ENCODE peak calls at places on chromosomes 12 and 14, in four cellular contexts. E is NCI-H774, F is T follicular helper cell, K is fibroblast of lung. D is an unnamed sample.

GRCh38 chr12:116820077-116820656 is 61.1 kb downstream of the HRK start:
- DNase-seq in E (no peak), F (no peak), K (no peak), D (no peak)

GRCh38 chr14:32542507-32542906 is 213.4 kb downstream of the AKAP6 start:
- DNase-seq in E (no peak), F (no peak), K (no peak), D (no peak)

GRCh38 chr12:75784591-75784990 is 247.0 kb downstream of the PHLDA1 start:
- DNase-seq in E (peak), F (no peak), K (no peak), D (no peak)

GRCh38 chr12:124432376-124432775 is 135.0 kb downstream of the NCOR2 start:
- DNase-seq in E (no peak), F (no peak), K (no peak), D (peak)

GRCh38 chr12:120774169-120774916 is 48.7 kb downstream of the ACADS start:
- DNase-seq in E (no peak), F (no peak), K (no peak), D (no peak)

GRCh38 chr12:75944905-75945412 is 86.6 kb downstream of the PHLDA1 start:
- DNase-seq in E (no peak), F (no peak), K (no peak), D (no peak)

GRCh38 chr12:121800694-121801600 is 2.9 kb upstream of the SETD1B start:
- DNase-seq in E (peak), F (no peak), K (peak), D (peak)

GRCh38 chr12:15534870-15535269 is 212.6 kb downstream of the PTPRO start:
- DNase-seq in E (no peak), F (no peak), K (peak), D (peak)

GRCh38 chr14:69183735-69184134 is 7.6 kb upstream of the EXD2 start:
- DNase-seq in E (no peak), F (no peak), K (peak), D (peak)

GRCh38 chr14:101058571-101058970 is 155.0 kb upstream of the RTL1 start:
- DNase-seq in E (no peak), F (no peak), K (peak), D (no peak)

GRCh38 chr12:98572010-98572409 is 21.5 kb upstream of the SLC25A3 start:
- DNase-seq in E (no peak), F (no peak), K (no peak), D (no peak)

GRCh38 chr14:104082807-104083206 is 2.7 kb upstream of the ASPG start:
- DNase-seq in E (no peak), F (no peak), K (no peak), D (peak)

GRCh38 chr12:66168410-66168809 is 1.4 kb downstream of the TMBIM4 start:
- DNase-seq in E (no peak), F (no peak), K (no peak), D (no peak)

GRCh38 chr14:76309572-76310551 is 66.1 kb upstream of the ESRRB start:
- DNase-seq in E (no peak), F (no peak), K (no peak), D (no peak)

GRCh38 chr12:6791931-6792520 is 2.7 kb downstream of the CD4 start:
- DNase-seq in E (no peak), F (no peak), K (no peak), D (no peak)

GRCh38 chr14:43687866-43688265 is 819.2 kb downstream of the FSCB start:
- DNase-seq in E (no peak), F (no peak), K (peak), D (no peak)

GRCh38 chr14:91228112-91229004 is 16.1 kb downstream of the GPR68 start:
- DNase-seq in E (no peak), F (peak), K (peak), D (no peak)

GRCh38 chr12:27866382-27867101 is 86.5 kb upstream of the MANSC4 start:
- DNase-seq in E (no peak), F (no peak), K (peak), D (no peak)

GRCh38 chr14:87268997-87269396 is 724.0 kb downstream of the GALC start:
- DNase-seq in E (no peak), F (no peak), K (no peak), D (no peak)

GRCh38 chr12:124395284-124395752 is 100.4 kb downstream of the RFLNA start:
- DNase-seq in E (no peak), F (no peak), K (no peak), D (peak)

GRCh38 chr12:49138587-49138986 is 7.4 kb upstream of the TUBA1B start:
- DNase-seq in E (no peak), F (no peak), K (no peak), D (no peak)

GRCh38 chr14:95811813-95812212 is 64.8 kb upstream of the TUNAR start:
- DNase-seq in E (no peak), F (no peak), K (no peak), D (no peak)

GRCh38 chr12:54933381-54933780 is 51.2 kb downstream of the TESPA1 start:
- DNase-seq in E (no peak), F (no peak), K (no peak), D (no peak)

GRCh38 chr14:40616579-40616978 is 990.1 kb upstream of the LRFN5 start:
- DNase-seq in E (no peak), F (no peak), K (no peak), D (no peak)

GRCh38 chr12:53245289-53245688 is 13.3 kb upstream of the RARG start:
- DNase-seq in E (no peak), F (no peak), K (no peak), D (no peak)

GRCh38 chr14:103910262-103910935 is 17.9 kb upstream of the TDRD9 start:
- DNase-seq in E (peak), F (peak), K (peak), D (peak)

GRCh38 chr12:96368233-96368632 is 32.0 kb downstream of the CDK17 start:
- DNase-seq in E (peak), F (no peak), K (peak), D (no peak)

GRCh38 chr12:21971344-21971743 is 30.1 kb upstream of the ABCC9 start:
- DNase-seq in E (no peak), F (no peak), K (no peak), D (no peak)

GRCh38 chr14:91996951-91997371 is 42.9 kb downstream of the TRIP11 start:
- DNase-seq in E (peak), F (no peak), K (peak), D (no peak)

GRCh38 chr12:58804749-58805148 is 115.6 kb downstream of the LRIG3 start:
- DNase-seq in E (no peak), F (no peak), K (no peak), D (no peak)

GRCh38 chr14:54840798-54841197 is 61.8 kb downstream of the GCH1 start:
- DNase-seq in E (no peak), F (no peak), K (no peak), D (no peak)